ENCODE peak calls at places on chromosomes 3 and 15, in ten cellular contexts. P is uterus, O is Peyer's patch, V is IMR-90, R is A549, G is tibial nerve, J is breast epithelium, X is NB4, U is spleen, D is ovary. M is an unnamed sample.

GRCh38 chr3:128378631-128379347 is 87.9 kb downstream of the DNAJB8 start:
- DNase-seq in X (no peak), J (peak), D (peak), V (peak), R (no peak), O (no peak), U (no peak), G (no peak), P (peak), M (no peak)

GRCh38 chr3:61522629-61523028 is 38.7 kb upstream of the PTPRG start:
- DNase-seq in D (no peak), V (no peak), X (no peak), R (no peak), J (no peak), O (no peak), U (no peak), G (no peak), P (no peak), M (no peak)

GRCh38 chr3:125123455-125123854 is 67.7 kb upstream of the HEG1 start:
- DNase-seq in V (no peak), P (no peak), X (no peak), D (no peak), O (no peak), R (no peak), U (no peak), J (no peak), G (no peak), M (no peak)

GRCh38 chr15:89332446-89332845 is 2.2 kb downstream of the POLG start:
- DNase-seq in D (no peak), G (no peak), P (no peak), V (peak), U (no peak), X (peak), J (no peak), O (peak), R (peak), M (no peak)

GRCh38 chr15:92316586-92317295 is 76.9 kb upstream of the ST8SIA2 start:
- DNase-seq in P (no peak), U (no peak), X (no peak), O (no peak), G (no peak), D (no peak), J (no peak), R (no peak), V (no peak), M (no peak)

GRCh38 chr15:57565326-57565725 is 26.4 kb upstream of the MYZAP start:
- DNase-seq in P (no peak), G (no peak), D (no peak), V (peak), X (peak), R (peak), U (no peak), J (peak), O (peak), M (peak)

GRCh38 chr15:89578146-89578545 is 2.9 kb downstream of the TICRR start:
- DNase-seq in G (no peak), P (no peak), D (no peak), X (no peak), V (no peak), O (no peak), R (no peak), U (no peak), J (no peak), M (no peak)

GRCh38 chr3:12919205-12919604 is 77.8 kb upstream of the RPL32 start:
- DNase-seq in X (no peak), J (no peak), O (no peak), P (no peak), G (no peak), V (no peak), U (no peak), D (no peak), R (no peak), M (no peak)

GRCh38 chr3:164460851-164461250 is 617.4 kb downstream of the SI start:
- DNase-seq in V (no peak), R (no peak), O (no peak), G (no peak), D (no peak), P (no peak), U (no peak), X (no peak), J (no peak), M (no peak)

GRCh38 chr3:27978440-27978839 is 256.3 kb upstream of the EOMES start:
- DNase-seq in J (no peak), R (no peak), G (no peak), U (no peak), P (no peak), X (peak), D (no peak), V (no peak), O (no peak), M (no peak)

GRCh38 chr3:117407317-117407716 is 697.7 kb downstream of the TUSC7 start:
- DNase-seq in P (no peak), U (no peak), V (peak), X (peak), G (no peak), O (no peak), J (no peak), R (peak), D (no peak), M (no peak)

GRCh38 chr15:47870956-47871625 is 153.8 kb downstream of the SEMA6D start:
- DNase-seq in J (no peak), G (no peak), V (peak), X (no peak), P (no peak), D (no peak), O (no peak), R (no peak), U (no peak), M (no peak)

GRCh38 chr3:111852540-111852939 is 6.5 kb upstream of the PHLDB2 start:
- DNase-seq in G (no peak), X (no peak), R (no peak), V (no peak), P (no peak), J (no peak), O (no peak), U (no peak), D (no peak), M (no peak)

GRCh38 chr3:178291555-178291954 is 244.7 kb upstream of the KCNMB2 start:
- DNase-seq in R (no peak), G (no peak), V (no peak), J (no peak), O (no peak), X (no peak), U (no peak), D (no peak), P (no peak), M (no peak)

GRCh38 chr3:129547241-129547640 is 4.3 kb downstream of the H1-8 start:
- DNase-seq in G (no peak), V (no peak), R (no peak), X (no peak), D (no peak), J (no peak), O (no peak), P (no peak), U (no peak), M (no peak)

GRCh38 chr15:82298520-82298919 is 35.9 kb downstream of the SAXO2 start:
- DNase-seq in P (no peak), V (no peak), O (peak), D (no peak), R (no peak), X (no peak), G (no peak), J (no peak), U (peak), M (no peak)

GRCh38 chr3:65604863-65605526 is 433.7 kb downstream of the MAGI1 start:
- DNase-seq in J (no peak), P (no peak), U (no peak), R (no peak), D (no peak), X (no peak), V (peak), G (no peak), O (no peak), M (no peak)

GRCh38 chr15:42153874-42154575 is 2.4 kb downstream of the PLA2G4F start:
- DNase-seq in R (no peak), U (peak), G (no peak), X (no peak), D (no peak), P (no peak), V (no peak), J (no peak), O (peak), M (no peak)

GRCh38 chr15:42151736-42152135 is 4.7 kb downstream of the PLA2G4F start:
- DNase-seq in X (no peak), J (no peak), G (no peak), O (peak), V (no peak), R (no peak), U (peak), D (no peak), P (no peak), M (peak)

GRCh38 chr15:42151012-42151615 is 5.3 kb downstream of the PLA2G4F start:
- DNase-seq in O (peak), V (no peak), U (peak), D (no peak), R (no peak), J (no peak), X (no peak), G (no peak), P (no peak), M (no peak)

GRCh38 chr15:42152921-42153680 is 3.3 kb downstream of the PLA2G4F start:
- DNase-seq in O (peak), X (no peak), G (no peak), P (no peak), V (no peak), R (no peak), D (no peak), U (peak), J (no peak), M (no peak)

GRCh38 chr15:42152196-42152920 is 4.1 kb downstream of the PLA2G4F start:
- DNase-seq in J (no peak), D (no peak), U (peak), R (no peak), O (peak), G (no peak), X (no peak), P (peak), V (no peak), M (peak)
- TF ChIP-seq POLR2A in J (no peak), D (no peak), U (no peak), R (no peak), O (no peak), G (no peak), X (no peak), P (no peak), V (no peak), M (no peak)

GRCh38 chr3:42658771-42659390 is 5.4 kb downstream of the ZBTB47 start:
- DNase-seq in G (no peak), D (no peak), P (no peak), V (no peak), X (no peak), U (no peak), R (no peak), J (no peak), O (no peak), M (no peak)

GRCh38 chr3:42658091-42658770 is 4.7 kb downstream of the ZBTB47 start:
- DNase-seq in R (no peak), O (no peak), D (no peak), U (no peak), P (no peak), J (no peak), G (no peak), X (no peak), V (no peak), M (no peak)

GRCh38 chr3:42660131-42660715 is 6.7 kb downstream of the ZBTB47 start:
- DNase-seq in X (no peak), G (no peak), D (no peak), P (no peak), U (no peak), R (no peak), J (no peak), O (no peak), V (peak), M (peak)

GRCh38 chr3:42660898-42661297 is 7.4 kb downstream of the ZBTB47 start:
- DNase-seq in U (no peak), V (no peak), D (no peak), G (no peak), O (no peak), X (peak), R (peak), P (no peak), J (no peak), M (no peak)

DNA sequence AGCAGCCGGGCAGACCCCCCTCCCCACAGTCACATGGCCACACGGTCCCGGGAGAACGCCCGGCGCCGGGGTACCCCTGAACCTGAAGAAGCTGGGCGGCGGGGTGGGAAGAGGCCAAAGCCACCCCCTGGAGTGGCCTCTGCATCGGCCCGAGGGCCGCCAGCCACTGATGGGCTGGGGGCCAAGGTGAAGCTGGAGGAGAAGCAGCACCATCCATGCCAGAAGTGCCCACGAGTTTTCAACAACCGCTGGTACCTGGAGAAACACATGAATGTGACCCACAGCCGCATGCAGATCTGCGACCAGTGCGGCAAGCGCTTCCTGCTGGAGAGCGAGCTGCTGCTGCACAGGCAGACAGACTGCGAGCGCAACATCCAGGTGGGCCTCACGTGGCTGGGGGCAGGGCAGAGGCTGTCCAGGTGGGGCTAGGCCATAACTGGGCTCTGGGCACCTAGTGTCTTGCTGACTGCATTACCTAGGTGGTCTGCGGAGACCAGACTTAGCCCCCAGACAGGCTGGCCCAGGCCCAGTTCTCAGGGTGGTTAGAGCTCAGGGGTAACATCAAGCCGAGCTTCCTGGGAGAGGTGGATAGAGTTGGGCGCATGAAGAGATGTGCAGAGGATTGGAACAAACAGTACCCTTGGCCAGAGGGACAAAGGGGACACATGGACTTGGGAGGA is 6.1 kb downstream of the ZBTB47 start:
- DNase-seq in J (no peak), R (no peak), G (no peak), D (no peak), P (no peak), X (no peak), O (no peak), U (no peak), V (no peak), M (no peak)
- H3K4me3 ChIP-seq in J (no peak), R (no peak), G (no peak), D (no peak), P (no peak), X (no peak), O (no peak), U (no peak), V (no peak), M (no peak)

GRCh38 chr3:48428088-48428862 is 1.6 kb downstream of the PLXNB1 start:
- DNase-seq in G (peak), O (peak), D (no peak), U (no peak), J (no peak), V (no peak), X (no peak), P (no peak), R (peak), M (peak)
- TF ChIP-seq POLR2A in G (no peak), O (peak), D (no peak), U (no peak), J (no peak), V (no peak), X (no peak), P (no peak), R (no peak), M (no peak)

DNA sequence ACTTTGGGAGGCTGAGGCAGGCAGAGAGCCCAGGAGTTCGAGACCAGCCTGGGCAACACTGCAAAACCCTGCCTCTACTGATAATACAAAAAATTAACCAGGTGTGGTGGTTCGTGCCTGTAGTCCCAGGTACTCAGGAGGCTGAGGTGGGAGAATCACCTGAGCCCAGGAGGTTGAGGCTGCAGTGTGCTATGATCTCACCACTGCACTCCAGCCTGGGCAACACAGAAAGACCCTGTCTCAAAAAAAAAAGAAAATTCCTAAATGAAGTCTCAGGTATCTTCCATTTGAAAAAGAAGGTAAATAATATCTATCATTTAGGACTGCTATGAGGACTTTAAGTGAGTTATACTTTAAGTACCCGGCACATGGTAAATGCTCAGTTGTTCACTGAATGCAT is 2.9 kb downstream of the SMARCC1 start:
- DNase-seq in D (no peak), J (no peak), O (no peak), P (no peak), R (no peak), G (no peak), X (no peak), U (peak), V (no peak), M (no peak)
- H3K4me3 ChIP-seq in D (no peak), J (no peak), O (no peak), P (no peak), R (no peak), G (no peak), X (peak), U (no peak), V (no peak), M (no peak)

DNA sequence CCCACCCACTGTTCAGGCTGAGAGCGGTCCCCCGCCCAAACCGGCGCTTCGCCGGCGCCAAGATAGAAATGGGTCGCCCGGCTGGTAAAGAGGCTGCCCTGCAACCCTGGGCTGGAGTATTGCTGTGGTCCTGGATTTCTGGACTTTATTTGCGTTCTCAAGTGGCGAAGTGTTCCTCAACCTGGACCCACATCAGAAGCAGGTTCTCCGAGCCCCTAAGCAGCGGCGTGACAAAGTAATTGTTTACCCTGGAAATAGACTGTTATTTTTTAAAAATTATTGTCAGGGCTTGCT is 481 bp upstream of the DYNC1LI1 start:
- DNase-seq in U (no peak), R (no peak), J (no peak), G (no peak), D (no peak), O (no peak), X (no peak), P (no peak), V (no peak), M (no peak)
- TF ChIP-seq POLR2A in U (no peak), R (no peak), J (no peak), G (no peak), D (no peak), O (no peak), X (no peak), P (no peak), V (no peak), M (no peak)

GRCh38 chr3:9779721-9780450 is 10.1 kb upstream of the CAMK1 start:
- DNase-seq in V (no peak), J (no peak), O (peak), G (no peak), X (peak), U (peak), P (no peak), D (no peak), R (no peak), M (peak)
- H3K4me3 ChIP-seq in V (no peak), J (no peak), O (no peak), G (no peak), X (no peak), U (no peak), P (no peak), D (no peak), R (no peak), M (no peak)